ENCODE peak calls at places on chromosomes 3 and 15, in four cellular contexts. S is amniotic stem cell, P is caudate nucleus, R is AG04450. I is an unnamed sample.
A peak's percentile ranks its signal among the peaks of the same experiment; 100 is the strongest.

GRCh38 chr3:13888576-13888975 is 8.7 kb upstream of the WNT7A start:
- DNase-seq in S (no peak), P (no peak), R (no peak), I (no peak)

GRCh38 chr3:168341192-168341816 is 245.6 kb upstream of the GOLIM4 start:
- DNase-seq in S (peak; percentile 61), P (no peak), R (peak; percentile 80), I (peak; percentile 64)

GRCh38 chr3:108322352-108322751 is 26.0 kb downstream of the HHLA2 start:
- DNase-seq in S (no peak), P (no peak), R (no peak), I (no peak)

GRCh38 chr3:127012091-127012490 is 29.2 kb downstream of the PLXNA1 start:
- DNase-seq in S (no peak), P (no peak), R (no peak), I (no peak)

GRCh38 chr15:58771621-58772235 is 626 bp downstream of the MINDY2 start:
- DNase-seq in S (no peak), P (peak; percentile 38), R (no peak), I (peak; percentile 82)

GRCh38 chr3:30597769-30598134 is 8.6 kb upstream of the TGFBR2 start:
- DNase-seq in S (no peak), P (no peak), R (no peak), I (no peak)

GRCh38 chr3:13852638-13853009 is 27.2 kb downstream of the WNT7A start:
- DNase-seq in S (no peak), P (no peak), R (no peak), I (no peak)

GRCh38 chr15:69854521-69855171 is 243.1 kb downstream of the TLE3 start:
- DNase-seq in S (peak; percentile 82), P (no peak), R (peak; percentile 47), I (no peak)

GRCh38 chr15:38073278-38073930 is 139.0 kb downstream of the TMCO5A start:
- DNase-seq in S (no peak), P (no peak), R (no peak), I (no peak)

I was measured in NCI-H69.